ENCODE peak calls at places on chromosomes 16 and 17, in ten cellular contexts. Y, P, V, D, Q, G, J, U, H and S are unnamed samples.

GRCh38 chr17:34840758-34841157 is 120.5 kb downstream of the CCT6B start:
- DNase-seq in Y (no peak), P (no peak), V (no peak), D (no peak), Q (no peak), G (no peak), J (no peak), U (no peak), H (no peak), S (no peak)

GRCh38 chr17:74871329-74872076 is 1.3 kb downstream of the FDXR start:
- DNase-seq in Y (no peak), P (no peak), V (no peak), D (no peak), Q (no peak), G (no peak), J (no peak), U (no peak), H (no peak), S (no peak)

GRCh38 chr16:62985727-62986126 is 949.5 kb upstream of the CDH8 start:
- DNase-seq in Y (no peak), P (no peak), V (no peak), D (no peak), Q (no peak), G (no peak), J (no peak), U (no peak), H (no peak), S (no peak)

GRCh38 chr16:68166264-68166663 is 69.7 kb downstream of the ESRP2 start:
- DNase-seq in Y (no peak), P (no peak), V (no peak), D (no peak), Q (no peak), G (no peak), J (no peak), U (no peak), H (no peak), S (no peak)

GRCh38 chr17:13266596-13266995 is 248.8 kb upstream of the ELAC2 start:
- DNase-seq in Y (peak; percentile 64), P (no peak), V (peak; percentile 32), D (no peak), Q (no peak), G (no peak), J (no peak), U (no peak), H (no peak), S (no peak)

GRCh38 chr16:23679274-23679985 is 741 bp downstream of the PLK1 start:
- DNase-seq in Y (no peak), P (no peak), V (peak; percentile 69), D (peak; percentile 64), Q (no peak), G (no peak), J (peak; percentile 50), U (no peak), H (peak; percentile 62), S (no peak)

GRCh38 chr17:31540602-31541307 is 149.3 kb downstream of the RAB11FIP4 start:
- DNase-seq in Y (no peak), P (no peak), V (no peak), D (no peak), Q (no peak), G (no peak), J (no peak), U (no peak), H (no peak), S (no peak)

GRCh38 chr17:45896803-45897693 is 2.7 kb downstream of the MAPT start:
- DNase-seq in Y (no peak), P (no peak), V (no peak), D (no peak), Q (no peak), G (no peak), J (no peak), U (peak; percentile 60), H (no peak), S (no peak)

GRCh38 chr16:685967-686366 is 1.8 kb upstream of the JMJD8 start:
- DNase-seq in Y (peak; percentile 37), P (no peak), V (peak; percentile 70), D (peak; percentile 53), Q (no peak), G (no peak), J (peak; percentile 47), U (no peak), H (peak; percentile 65), S (no peak)
- TF ChIP-seq CTCF in Y (peak; percentile 72), P (no peak), V (peak; percentile 80), D (peak; percentile 25), Q (no peak), G (no peak), J (no peak), U (no peak), H (peak; percentile 71), S (peak; percentile 52)

DNA sequence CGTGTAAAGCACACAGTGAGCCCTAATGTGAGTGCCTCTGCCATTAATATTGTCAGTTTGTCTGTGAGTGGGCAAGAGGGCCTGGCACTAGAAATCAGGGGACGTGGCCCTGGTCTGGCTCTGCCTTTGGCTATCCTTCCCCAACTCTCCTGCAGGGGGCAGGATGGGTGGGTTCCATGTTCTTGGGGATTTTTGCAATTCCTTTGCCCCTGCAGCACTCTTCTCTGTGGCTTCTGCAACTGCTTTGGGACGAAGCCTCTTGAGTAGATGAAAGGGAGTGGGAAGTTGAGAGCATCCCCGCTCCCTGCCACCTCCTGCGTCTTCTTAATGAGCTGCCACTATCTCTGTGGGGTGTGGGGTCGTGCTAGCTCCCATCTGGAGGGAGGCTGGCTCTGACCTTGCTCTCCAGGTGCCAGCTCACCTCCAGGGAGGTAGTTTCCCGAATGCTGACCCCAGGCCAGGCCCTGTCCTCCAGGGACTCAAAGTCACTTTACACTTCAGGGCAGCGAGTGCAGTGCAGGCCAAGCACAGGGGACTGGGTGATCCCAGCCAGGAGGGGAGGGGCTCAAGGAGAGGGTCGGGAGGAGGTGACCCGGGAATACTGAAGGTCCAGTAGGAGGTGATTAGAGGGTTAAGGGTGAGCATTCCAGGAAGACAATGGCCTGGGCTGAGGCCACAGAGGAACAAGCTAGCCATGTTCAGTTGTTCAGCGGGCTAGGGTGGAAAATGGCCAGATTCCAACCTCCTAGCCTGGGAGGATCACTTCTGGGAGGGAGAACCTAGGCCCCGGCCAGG is 121.0 kb upstream of the NLRP1 start:
- DNase-seq in Y (no peak), P (no peak), V (no peak), D (no peak), Q (no peak), G (no peak), J (no peak), U (no peak), H (no peak), S (no peak)
- TF ChIP-seq CTCF in Y (peak; percentile 74), P (no peak), V (no peak), D (peak; percentile 11), Q (no peak), G (no peak), J (no peak), U (no peak), H (peak; percentile 49), S (peak; percentile 54)

DNA sequence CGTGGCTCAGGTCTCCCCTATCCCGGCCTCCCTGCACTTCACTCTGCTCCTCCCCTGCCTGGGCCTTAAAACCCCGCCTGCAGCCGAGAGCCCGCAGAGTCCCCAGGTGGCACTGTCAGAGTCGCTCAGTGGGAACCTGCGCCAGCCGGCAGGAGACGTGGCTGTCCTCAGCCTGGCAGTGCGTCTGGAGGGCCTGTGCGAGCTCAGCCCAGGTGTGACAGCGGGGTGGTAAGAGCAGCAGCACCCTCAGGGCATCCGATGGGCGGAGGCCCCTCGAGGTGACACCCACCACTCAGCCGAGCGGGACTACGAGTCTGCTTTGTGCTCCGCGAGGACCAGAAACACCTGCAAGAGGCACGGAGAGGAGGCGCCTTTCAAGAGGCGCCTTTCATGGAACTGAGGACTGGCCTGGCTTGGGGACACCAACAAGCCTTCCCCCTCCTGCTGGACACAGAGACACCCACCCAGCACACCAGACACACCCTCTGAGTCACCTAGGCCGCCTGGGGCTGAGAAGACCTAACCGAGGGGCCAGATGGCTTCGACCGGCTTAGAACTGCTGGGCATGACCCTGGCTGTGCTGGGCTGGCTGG is at the start of gene CLDN9:
- DNase-seq in Y (no peak), P (no peak), V (peak; percentile 43), D (peak; percentile 64), Q (no peak), G (no peak), J (no peak), U (no peak), H (peak; percentile 88), S (no peak)
- TF ChIP-seq CTCF in Y (no peak), P (no peak), V (no peak), D (no peak), Q (no peak), G (no peak), J (no peak), U (no peak), H (no peak), S (no peak)

GRCh38 chr17:48389903-48390302 is 40.1 kb downstream of the SKAP1 start:
- DNase-seq in Y (no peak), P (no peak), V (no peak), D (no peak), Q (no peak), G (no peak), J (no peak), U (no peak), H (no peak), S (no peak)

GRCh38 chr17:48393271-48393670 is 36.7 kb downstream of the SKAP1 start:
- DNase-seq in Y (no peak), P (no peak), V (no peak), D (no peak), Q (no peak), G (no peak), J (no peak), U (no peak), H (no peak), S (no peak)

GRCh38 chr17:48388955-48389764 is 40.9 kb downstream of the SKAP1 start:
- DNase-seq in Y (no peak), P (no peak), V (no peak), D (no peak), Q (no peak), G (no peak), J (no peak), U (no peak), H (no peak), S (no peak)

GRCh38 chr17:48392836-48393235 is 37.2 kb downstream of the SKAP1 start:
- DNase-seq in Y (no peak), P (no peak), V (no peak), D (no peak), Q (no peak), G (no peak), J (no peak), U (no peak), H (no peak), S (no peak)

DNA sequence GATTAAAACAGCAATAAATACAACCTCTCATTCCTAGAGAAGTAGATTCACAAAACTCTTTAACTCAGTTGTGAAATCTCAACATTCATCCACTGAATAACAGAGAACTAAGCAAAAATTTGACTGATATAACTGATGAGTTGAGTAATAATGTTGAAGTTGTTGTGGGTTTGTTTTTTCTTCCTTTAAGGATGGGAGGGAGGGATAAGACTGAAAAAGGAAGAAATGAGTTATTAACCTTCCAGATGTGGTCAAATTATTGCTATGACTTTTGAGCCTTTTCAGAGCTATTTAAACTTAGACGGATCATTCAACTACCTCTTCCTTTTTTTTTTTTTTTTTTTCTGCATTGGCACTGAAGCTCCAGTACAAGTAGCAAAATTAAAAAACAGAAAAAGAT is 38.6 kb downstream of the SKAP1 start:
- DNase-seq in Y (no peak), P (no peak), V (no peak), D (no peak), Q (no peak), G (no peak), J (no peak), U (no peak), H (no peak), S (no peak)
- TF ChIP-seq CTCF in Y (no peak), P (no peak), V (no peak), D (no peak), Q (no peak), G (no peak), J (no peak), U (no peak), H (no peak), S (no peak)